ENCODE peak calls at places on chromosomes 5 and 9, in seven cellular contexts. E, N, V, M, H, R and U are unnamed samples.

GRCh38 chr5:92309336-92309991 is 926.3 kb upstream of the ARRDC3 start:
- DNase-seq in E (peak), N (no peak), V (peak), M (peak), H (no peak), R (peak), U (no peak)

GRCh38 chr9:106893088-106893487 is 30.1 kb downstream of the ZNF462 start:
- DNase-seq in E (peak), N (no peak), V (peak), M (peak), H (no peak), R (peak), U (no peak)

GRCh38 chr5:74392698-74393431 is 247.7 kb downstream of the ENC1 start:
- DNase-seq in E (peak), N (no peak), V (no peak), M (no peak), H (no peak), R (peak), U (no peak)

GRCh38 chr9:13139641-13140171 is 139.8 kb downstream of the MPDZ start:
- DNase-seq in E (peak), N (no peak), V (peak), M (peak), H (no peak), R (peak), U (no peak)

GRCh38 chr9:126517751-126518261 is 95.9 kb upstream of the LMX1B start:
- DNase-seq in E (no peak), N (peak), V (no peak), M (peak), H (no peak), R (peak), U (no peak)

GRCh38 chr5:112880219-112880964 is 19.3 kb downstream of the SRP19 start:
- DNase-seq in E (no peak), N (no peak), V (no peak), M (no peak), H (no peak), R (no peak), U (no peak)

GRCh38 chr9:30996761-30997160 is 1387.7 kb upstream of the ACO1 start:
- DNase-seq in E (no peak), N (no peak), V (no peak), M (no peak), H (no peak), R (no peak), U (no peak)

GRCh38 chr5:158569534-158569933 is 530.2 kb downstream of the EBF1 start:
- DNase-seq in E (no peak), N (no peak), V (no peak), M (peak), H (no peak), R (no peak), U (no peak)

GRCh38 chr5:57172466-57172961 is 1.3 kb upstream of the GPBP1 start:
- DNase-seq in E (no peak), N (no peak), V (peak), M (no peak), H (no peak), R (peak), U (no peak)

GRCh38 chr9:112348257-112348992 is 15.0 kb upstream of the PTBP3 start:
- DNase-seq in E (peak), N (peak), V (no peak), M (no peak), H (peak), R (peak), U (peak)

GRCh38 chr5:148924817-148925216 is 98.4 kb downstream of the ADRB2 start:
- DNase-seq in E (no peak), N (peak), V (peak), M (no peak), H (no peak), R (no peak), U (no peak)

GRCh38 chr9:125966959-125967711 is 220.0 kb downstream of the PBX3 start:
- DNase-seq in E (no peak), N (no peak), V (no peak), M (no peak), H (no peak), R (no peak), U (no peak)

GRCh38 chr5:38634961-38635369 is 78.5 kb upstream of the LIFR start:
- DNase-seq in E (peak), N (no peak), V (no peak), M (peak), H (no peak), R (no peak), U (no peak)

GRCh38 chr5:177607115-177607451 is 7.2 kb downstream of the B4GALT7 start:
- DNase-seq in E (no peak), N (no peak), V (no peak), M (no peak), H (no peak), R (no peak), U (no peak)
- H3K27ac ChIP-seq in E (no peak), N (no peak), V (peak), M (no peak), H (no peak), R (no peak), U (no peak)

GRCh38 chr9:16458696-16459420 is 411.6 kb downstream of the BNC2 start:
- DNase-seq in E (peak), N (no peak), V (peak), M (no peak), H (no peak), R (peak), U (no peak)

GRCh38 chr9:16459421-16460148 is 410.9 kb downstream of the BNC2 start:
- DNase-seq in E (no peak), N (no peak), V (no peak), M (peak), H (no peak), R (no peak), U (no peak)

GRCh38 chr9:16461851-16462250 is 408.6 kb downstream of the BNC2 start:
- DNase-seq in E (no peak), N (no peak), V (no peak), M (no peak), H (no peak), R (no peak), U (no peak)

GRCh38 chr9:16460711-16461110 is 409.8 kb downstream of the BNC2 start:
- DNase-seq in E (no peak), N (no peak), V (no peak), M (no peak), H (no peak), R (no peak), U (no peak)

DNA sequence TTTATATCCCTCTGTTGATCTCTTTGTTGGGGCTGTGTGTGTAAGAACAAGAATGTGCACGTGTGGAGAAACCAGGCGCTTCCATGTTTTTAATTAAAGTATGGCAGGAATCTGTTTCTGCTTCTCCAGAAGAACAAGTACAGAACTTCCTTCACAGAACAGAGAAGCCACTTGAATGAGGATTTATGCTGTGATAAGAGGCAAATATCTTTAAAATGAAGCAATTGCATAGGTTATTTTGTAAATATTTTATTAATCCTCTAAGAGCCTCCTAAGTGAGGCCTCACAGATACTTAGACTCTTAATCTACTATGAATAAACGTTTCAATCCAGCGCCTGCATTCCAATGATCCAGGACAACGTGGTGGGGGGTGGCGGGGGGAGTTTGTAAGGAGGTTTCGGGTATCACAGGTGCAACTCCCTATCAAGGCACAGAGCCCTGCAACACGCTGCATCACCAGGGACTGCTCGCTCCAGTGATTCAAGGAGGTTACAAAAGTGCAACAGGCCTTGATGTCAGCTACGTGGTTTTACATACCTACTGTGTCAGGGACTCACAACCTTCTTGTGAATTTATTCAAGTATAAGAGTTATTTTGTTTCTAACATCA is 409.1 kb downstream of the BNC2 start:
- DNase-seq in E (peak), N (no peak), V (no peak), M (peak), H (no peak), R (no peak), U (no peak)
- H3K27ac ChIP-seq in E (no peak), N (no peak), V (no peak), M (no peak), H (no peak), R (no peak), U (no peak)

GRCh38 chr5:7392401-7393024 is 3.4 kb upstream of the ADCY2 start:
- DNase-seq in E (peak), N (no peak), V (no peak), M (peak), H (no peak), R (peak), U (no peak)

GRCh38 chr5:7391215-7391614 is 4.7 kb upstream of the ADCY2 start:
- DNase-seq in E (peak), N (no peak), V (no peak), M (peak), H (no peak), R (no peak), U (no peak)

GRCh38 chr5:7394889-7395431 is 978 bp upstream of the ADCY2 start:
- DNase-seq in E (no peak), N (peak), V (no peak), M (peak), H (no peak), R (no peak), U (no peak)

GRCh38 chr5:7393921-7394799 is 1.8 kb upstream of the ADCY2 start:
- DNase-seq in E (no peak), N (no peak), V (no peak), M (peak), H (no peak), R (no peak), U (no peak)

GRCh38 chr5:7391688-7392400 is 4.1 kb upstream of the ADCY2 start:
- DNase-seq in E (no peak), N (no peak), V (no peak), M (no peak), H (no peak), R (no peak), U (no peak)
- H3K27ac ChIP-seq in E (no peak), N (no peak), V (no peak), M (no peak), H (no peak), R (no peak), U (no peak)

GRCh38 chr5:54307583-54307982 is 2.8 kb downstream of the ARL15 start:
- DNase-seq in E (no peak), N (no peak), V (no peak), M (no peak), H (no peak), R (no peak), U (no peak)

GRCh38 chr5:54311178-54311811 is 922 bp upstream of the ARL15 start:
- DNase-seq in E (peak), N (no peak), V (peak), M (peak), H (no peak), R (peak), U (no peak)

GRCh38 chr5:54310433-54311177 is at the start of gene ARL15:
- DNase-seq in E (peak), N (peak), V (peak), M (peak), H (peak), R (peak), U (peak)

GRCh38 chr5:54309237-54309636 is 1.1 kb downstream of the ARL15 start:
- DNase-seq in E (no peak), N (no peak), V (peak), M (no peak), H (no peak), R (peak), U (no peak)

GRCh38 chr5:54309751-54310432 is 481 bp downstream of the ARL15 start:
- DNase-seq in E (no peak), N (peak), V (peak), M (peak), H (no peak), R (peak), U (no peak)
- H3K27ac ChIP-seq in E (peak), N (peak), V (peak), M (peak), H (peak), R (peak), U (peak)

GRCh38 chr5:151079838-151080619 is 805 bp downstream of the TNIP1 start:
- DNase-seq in E (peak), N (no peak), V (peak), M (no peak), H (no peak), R (peak), U (no peak)
- H3K27ac ChIP-seq in E (peak), N (peak), V (peak), M (no peak), H (peak), R (peak), U (peak)

GRCh38 chr9:91907387-91908292 is 42.4 kb downstream of the ROR2 start:
- DNase-seq in E (peak), N (no peak), V (no peak), M (peak), H (no peak), R (no peak), U (no peak)
- H3K27ac ChIP-seq in E (no peak), N (no peak), V (no peak), M (peak), H (no peak), R (no peak), U (no peak)

GRCh38 chr5:87122171-87122977 is 145.3 kb upstream of the RASA1 start:
- DNase-seq in E (no peak), N (no peak), V (no peak), M (no peak), H (no peak), R (no peak), U (no peak)
- H3K27ac ChIP-seq in E (peak), N (no peak), V (no peak), M (no peak), H (peak), R (no peak), U (no peak)

DNA sequence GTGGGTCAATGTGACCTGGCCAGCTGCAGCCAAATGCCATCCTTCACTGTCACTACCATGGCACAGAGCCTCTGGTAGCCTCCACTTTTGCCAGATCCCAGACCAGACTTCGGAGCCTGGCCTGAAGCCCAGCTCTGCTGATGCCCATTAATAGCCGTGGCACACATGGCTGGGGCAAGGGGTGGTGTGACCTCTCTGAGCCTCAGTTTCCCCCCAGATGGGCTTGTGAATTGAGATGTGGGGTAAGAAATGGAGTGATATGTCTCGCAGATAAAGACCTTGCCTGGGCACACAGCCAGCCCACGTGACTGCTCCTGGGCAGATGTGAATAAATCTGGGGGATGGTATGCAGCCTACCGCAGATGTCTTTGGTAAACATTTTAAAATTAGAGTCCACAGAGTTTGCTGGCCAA is 13.9 kb downstream of the SUSD3 start:
- DNase-seq in E (peak), N (no peak), V (no peak), M (no peak), H (no peak), R (no peak), U (no peak)
- H3K27ac ChIP-seq in E (no peak), N (no peak), V (no peak), M (no peak), H (no peak), R (no peak), U (peak)